ENCODE peak calls at places on chromosomes 11 and 22, in four cellular contexts. L is kidney, R is fibroblast of lung, F is HepG2. E is an unnamed sample.

GRCh38 chr11:61384271-61385242 is 7.8 kb upstream of the TMEM216 start:
- DNase-seq in L (no peak), R (no peak), F (peak; percentile 39), E (peak; percentile 18)

GRCh38 chr11:122180435-122180834 is 64.4 kb upstream of the BLID start:
- DNase-seq in L (no peak), R (peak; percentile 98), F (no peak), E (no peak)

GRCh38 chr11:67572747-67573419 is 10.7 kb upstream of the GSTP1 start:
- DNase-seq in L (no peak), R (peak; percentile 32), F (peak; percentile 69), E (peak; percentile 67)

GRCh38 chr11:3169952-3170755 is 5.0 kb upstream of the OSBPL5 start:
- DNase-seq in L (peak; percentile 73), R (no peak), F (no peak), E (no peak)

GRCh38 chr11:65498727-65498976 is 193 bp upstream of the MALAT1 start:
- DNase-seq in L (no peak), R (no peak), F (no peak), E (no peak)

GRCh38 chr22:47624277-47625012 is 862.0 kb downstream of the TBC1D22A start:
- DNase-seq in L (peak; percentile 56), R (no peak), F (no peak), E (no peak)

GRCh38 chr11:26649884-26650283 is 72.0 kb downstream of the SLC5A12 start:
- DNase-seq in L (no peak), R (peak; percentile 55), F (peak; percentile 65), E (peak; percentile 60)

GRCh38 chr11:62976109-62976508 is 8.7 kb downstream of the SLC22A6 start:
- DNase-seq in L (no peak), R (no peak), F (no peak), E (peak; percentile 9)

GRCh38 chr11:47797633-47798032 is 30.5 kb upstream of the FNBP4 start:
- DNase-seq in L (no peak), R (peak; percentile 96), F (no peak), E (no peak)

GRCh38 chr11:34926831-34927132 is 10.4 kb downstream of the PDHX start:
- DNase-seq in L (no peak), R (peak; percentile 53), F (no peak), E (no peak)

GRCh38 chr11:2173150-2173693 is 1.6 kb upstream of the TH start:
- DNase-seq in L (no peak), R (no peak), F (no peak), E (peak; percentile 10)

GRCh38 chr11:65798882-65799281 is 12.0 kb downstream of the OVOL1 start:
- DNase-seq in L (no peak), R (no peak), F (no peak), E (no peak)

GRCh38 chr11:128365044-128365443 is 222.3 kb downstream of the ETS1 start:
- DNase-seq in L (no peak), R (peak; percentile 63), F (peak; percentile 12), E (peak; percentile 34)

GRCh38 chr22:23243006-23243573 is 62.8 kb downstream of the BCR start:
- DNase-seq in L (no peak), R (peak; percentile 28), F (no peak), E (no peak)

GRCh38 chr22:22817468-22818201 is 70.0 kb upstream of the IGLL5 start:
- DNase-seq in L (no peak), R (no peak), F (no peak), E (no peak)

GRCh38 chr11:68314203-68314885 is 2.0 kb downstream of the LRP5 start:
- DNase-seq in L (no peak), R (no peak), F (no peak), E (no peak)

GRCh38 chr22:43867839-43868652 is 5.7 kb upstream of the SULT4A1 start:
- DNase-seq in L (peak; percentile 83), R (peak; percentile 59), F (no peak), E (peak; percentile 36)

GRCh38 chr11:28696591-28696990 is 588.4 kb downstream of the METTL15 start:
- DNase-seq in L (no peak), R (peak; percentile 45), F (no peak), E (no peak)

GRCh38 chr11:122727101-122727929 is 71.8 kb downstream of the UBASH3B start:
- DNase-seq in L (no peak), R (no peak), F (no peak), E (peak; percentile 63)

GRCh38 chr22:48827904-48828555 is 999.6 kb downstream of the BRD1 start:
- DNase-seq in L (peak; percentile 88), R (no peak), F (no peak), E (no peak)

GRCh38 chr22:29199702-29200400 is 5.8 kb upstream of the EMID1 start:
- DNase-seq in L (peak; percentile 39), R (no peak), F (no peak), E (no peak)

GRCh38 chr22:23386245-23386631 is 193.9 kb downstream of the IGLL1 start:
- DNase-seq in L (peak; percentile 72), R (no peak), F (no peak), E (no peak)

GRCh38 chr22:37017356-37017755 is 1.9 kb downstream of the TST start:
- DNase-seq in L (peak; percentile 59), R (no peak), F (no peak), E (no peak)

GRCh38 chr11:122637538-122637937 is 18.0 kb upstream of the UBASH3B start:
- DNase-seq in L (no peak), R (no peak), F (no peak), E (peak; percentile 35)

GRCh38 chr22:44726439-44726838 is 24.4 kb downstream of the PRR5 start:
- DNase-seq in L (no peak), R (no peak), F (no peak), E (no peak)

GRCh38 chr11:9565822-9566560 is 7.5 kb upstream of the WEE1 start:
- DNase-seq in L (no peak), R (peak; percentile 100), F (peak; percentile 99), E (no peak)

GRCh38 chr22:31950226-31950625 is 5.9 kb downstream of the YWHAH start:
- DNase-seq in L (no peak), R (no peak), F (no peak), E (no peak)

GRCh38 chr11:110095554-110095953 is 2.4 kb downstream of the ZC3H12C start:
- DNase-seq in L (no peak), R (peak; percentile 28), F (no peak), E (no peak)

GRCh38 chr11:111797145-111797581 is 31.0 kb upstream of the PPP2R1B start:
- DNase-seq in L (no peak), R (peak; percentile 41), F (no peak), E (peak; percentile 75)
- H3K4me1 ChIP-seq in L (peaks cover 4% of the 10 kb centered on the region), R (peaks cover 3% of the 10 kb centered on the region), F (peaks cover 66% of the 10 kb centered on the region), E (peaks cover 13% of the 10 kb centered on the region)

DNA sequence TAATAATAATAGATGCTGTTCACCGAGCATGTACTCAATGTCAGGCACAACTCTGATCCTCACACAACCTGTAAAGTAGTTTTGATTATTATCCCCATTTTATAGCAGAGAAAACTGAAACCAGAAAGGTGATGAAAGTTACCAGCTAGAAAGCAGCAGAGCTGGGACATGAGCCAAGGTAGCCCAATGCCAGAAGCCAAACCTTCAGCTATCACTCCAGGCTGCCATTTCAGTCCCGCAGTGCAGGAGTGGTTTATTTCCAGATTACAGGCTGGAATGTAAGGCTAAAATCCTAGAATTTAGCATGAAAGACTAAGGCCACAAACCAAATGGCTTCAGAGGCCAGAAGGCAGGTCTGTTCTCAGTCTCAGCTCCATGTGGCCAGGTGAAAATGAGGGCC is 108.8 kb downstream of the TENM4 start:
- DNase-seq in L (no peak), R (peak; percentile 23), F (no peak), E (no peak)
- H3K4me1 ChIP-seq in L (no peaks in the 10 kb centered on the region), R (no peaks in the 10 kb centered on the region), F (no peaks in the 10 kb centered on the region), E (no peaks in the 10 kb centered on the region)

GRCh38 chr11:126355324-126355925 is at the start of gene ST3GAL4:
- DNase-seq in L (peak; percentile 95), R (peak; percentile 70), F (peak; percentile 68), E (peak; percentile 83)
- H3K4me1 ChIP-seq in L (peaks cover 35% of the 10 kb centered on the region), R (peaks cover 29% of the 10 kb centered on the region), F (peaks cover 43% of the 10 kb centered on the region), E (peaks cover 39% of the 10 kb centered on the region)

DNA sequence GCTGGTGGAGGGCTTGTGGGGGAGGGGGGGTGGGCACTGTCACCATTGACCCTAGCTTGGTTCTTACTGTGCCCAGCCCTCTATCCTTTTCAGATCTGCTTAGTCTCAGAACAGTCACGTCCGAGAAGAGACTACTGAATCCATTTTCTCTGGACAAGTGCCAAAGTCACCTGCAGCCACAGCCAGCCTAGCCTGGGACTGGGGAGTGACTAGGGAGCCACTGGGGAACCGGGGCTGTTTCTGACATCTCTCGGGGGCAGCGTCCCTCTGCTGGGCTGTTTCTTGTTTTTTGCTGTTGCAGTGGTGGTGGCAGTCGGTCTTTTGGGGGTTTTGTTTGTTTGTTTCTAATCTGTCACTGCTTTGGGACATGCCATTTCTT is 8.7 kb downstream of the SLC37A2 start:
- DNase-seq in L (no peak), R (no peak), F (no peak), E (peak; percentile 12)
- H3K4me1 ChIP-seq in L (no peaks in the 10 kb centered on the region), R (peaks cover 12% of the 10 kb centered on the region), F (peaks cover 65% of the 10 kb centered on the region), E (peaks cover 45% of the 10 kb centered on the region)

GRCh38 chr22:49971232-49972162 is 10.9 kb downstream of the PIM3 start:
- DNase-seq in L (peak; percentile 95), R (peak; percentile 24), F (no peak), E (no peak)

GRCh38 chr22:49970528-49971231 is 10.1 kb downstream of the PIM3 start:
- DNase-seq in L (peak; percentile 99), R (peak; percentile 94), F (peak; percentile 97), E (peak; percentile 74)

GRCh38 chr22:49969751-49970527 is 9.4 kb downstream of the PIM3 start:
- DNase-seq in L (peak; percentile 85), R (no peak), F (no peak), E (no peak)

GRCh38 chr22:49973018-49973965 is 12.7 kb downstream of the PIM3 start:
- DNase-seq in L (no peak), R (peak; percentile 37), F (no peak), E (no peak)

DNA sequence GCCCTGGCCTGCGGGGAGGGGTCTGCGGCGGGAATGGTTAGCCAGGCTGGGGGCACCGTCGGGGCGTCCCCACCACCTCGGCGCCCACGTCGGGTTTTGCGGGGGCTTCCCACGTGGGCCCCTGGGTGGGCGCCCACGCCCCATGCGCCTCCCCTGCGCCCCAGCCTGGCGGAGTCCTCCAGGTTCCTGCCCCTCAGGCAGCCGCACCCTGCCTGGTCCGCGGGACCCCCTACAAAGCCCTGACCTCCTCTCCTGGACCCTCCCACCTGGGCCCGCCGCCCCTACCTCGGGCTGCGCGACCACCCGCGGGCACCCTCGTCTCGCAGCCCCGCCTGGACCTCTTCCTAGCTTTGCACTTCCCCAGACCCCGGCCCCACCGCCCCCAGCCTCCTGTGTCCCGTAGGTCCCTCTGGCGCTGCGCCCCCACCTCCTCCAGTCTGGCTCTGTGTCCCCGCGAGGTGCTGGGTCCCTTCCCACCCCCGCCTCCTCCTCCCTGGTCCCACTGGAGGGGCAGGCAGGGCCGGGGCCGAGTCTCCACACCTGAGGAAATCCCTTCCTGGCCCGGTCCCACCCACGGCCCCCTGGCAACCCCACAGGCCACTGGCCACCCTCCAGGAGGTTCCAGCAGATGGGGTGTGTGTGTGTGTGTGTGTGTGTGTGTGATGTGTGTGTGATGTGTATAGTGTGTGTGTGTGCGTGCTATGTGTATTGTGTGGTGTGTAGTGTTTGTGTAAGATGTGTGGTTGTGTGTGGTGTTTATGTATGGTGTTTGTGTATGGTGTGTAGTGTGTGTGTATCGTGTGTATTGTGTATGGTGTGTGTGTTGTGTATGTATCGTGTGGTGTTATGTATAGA is 11.8 kb downstream of the PIM3 start:
- DNase-seq in L (peak; percentile 82), R (no peak), F (no peak), E (no peak)
- H3K4me1 ChIP-seq in L (peaks cover 38% of the 10 kb centered on the region), R (peaks cover 15% of the 10 kb centered on the region), F (peaks cover 60% of the 10 kb centered on the region), E (peaks cover 36% of the 10 kb centered on the region)